ENCODE peak calls at places on chromosome 1, in eight cellular contexts. Q is CD4-positive, alpha-beta T cell; U is NCI-H460; J is HS-5; T is myocyte; W is effector memory CD8-positive, alpha-beta T cell; M is psoas muscle; K is C1 segment of cervical spinal cord. C is an unnamed sample.

GRCh38 chr1:174726167-174726879 is 273.4 kb upstream of the CACYBP start:
- DNase-seq in T (peak; percentile 33), U (peak; percentile 26), M (no peak), W (no peak), K (no peak), Q (no peak), J (no peak), C (no peak)

GRCh38 chr1:160204526-160205241 is 500 bp upstream of the PEA15 start:
- DNase-seq in Q (no peak), J (no peak), U (no peak), T (no peak), K (peak; percentile 29), M (no peak), W (peak; percentile 5), C (no peak)

GRCh38 chr1:207428783-207429182 is 25.3 kb upstream of the CR2 start:
- DNase-seq in M (no peak), W (no peak), U (no peak), Q (no peak), T (no peak), J (no peak), K (no peak), C (no peak)

GRCh38 chr1:50603274-50604271 is 180.3 kb upstream of the DMRTA2 start:
- DNase-seq in W (no peak), J (peak; percentile 31), M (no peak), T (peak; percentile 48), Q (no peak), K (no peak), U (no peak), C (no peak)

GRCh38 chr1:197913495-197914276 is 3.5 kb upstream of the LHX9 start:
- DNase-seq in J (no peak), M (no peak), T (no peak), U (no peak), K (no peak), W (no peak), Q (no peak), C (no peak)

GRCh38 chr1:205183676-205184335 is 27.7 kb downstream of the DSTYK start:
- DNase-seq in T (peak; percentile 52), Q (no peak), M (no peak), U (no peak), K (no peak), W (no peak), J (no peak), C (no peak)

GRCh38 chr1:43454270-43455011 is 710 bp upstream of the HYI start:
- DNase-seq in K (peak; percentile 51), Q (no peak), W (peak; percentile 36), U (peak; percentile 37), M (peak; percentile 76), T (peak; percentile 69), J (peak; percentile 74), C (peak; percentile 56)

GRCh38 chr1:221680085-221680484 is 61.8 kb downstream of the DUSP10 start:
- DNase-seq in K (no peak), U (no peak), M (no peak), W (no peak), J (no peak), Q (no peak), T (no peak), C (no peak)

GRCh38 chr1:193338194-193338593 is 151.8 kb upstream of the B3GALT2 start:
- DNase-seq in T (no peak), Q (no peak), M (no peak), K (no peak), J (no peak), U (no peak), W (no peak), C (no peak)

GRCh38 chr1:1956101-1956500 is 37.0 kb upstream of the TMEM52 start:
- DNase-seq in Q (no peak), W (no peak), M (no peak), T (no peak), K (no peak), U (no peak), J (no peak), C (no peak)

GRCh38 chr1:154657547-154657946 is 49.6 kb upstream of the ADAR start:
- DNase-seq in W (no peak), K (no peak), Q (no peak), U (no peak), J (no peak), T (no peak), M (no peak), C (no peak)

GRCh38 chr1:221718391-221719277 is 23.3 kb downstream of the DUSP10 start:
- DNase-seq in M (no peak), W (no peak), J (no peak), K (no peak), Q (no peak), U (no peak), T (peak; percentile 60), C (no peak)

GRCh38 chr1:2560299-2561073 is 4.3 kb downstream of the TNFRSF14 start:
- DNase-seq in J (no peak), M (no peak), T (no peak), W (no peak), Q (no peak), K (no peak), U (no peak), C (no peak)

GRCh38 chr1:209621329-209621728 is 30.9 kb downstream of the LAMB3 start:
- DNase-seq in Q (no peak), J (no peak), U (no peak), K (no peak), T (no peak), W (no peak), M (no peak), C (no peak)

GRCh38 chr1:145858238-145858936 is 494 bp downstream of the PIAS3 start:
- DNase-seq in U (no peak), J (no peak), K (peak; percentile 71), Q (no peak), W (peak; percentile 30), T (peak; percentile 44), M (no peak), C (no peak)

GRCh38 chr1:116855220-116855619 is 54.5 kb upstream of the PTGFRN start:
- DNase-seq in T (peak; percentile 62), K (peak; percentile 28), Q (no peak), W (no peak), U (no peak), J (no peak), M (peak; percentile 64), C (peak; percentile 30)

GRCh38 chr1:173669491-173669941 is at the start of gene ANKRD45:
- DNase-seq in M (no peak), T (peak; percentile 29), Q (no peak), U (peak; percentile 13), W (no peak), K (peak; percentile 15), J (no peak), C (peak; percentile 33)

GRCh38 chr1:212699104-212699838 is 369 bp downstream of the BATF3 start:
- DNase-seq in U (peak; percentile 43), M (peak; percentile 61), W (peak; percentile 26), Q (peak; percentile 51), T (peak; percentile 41), J (no peak), K (peak; percentile 39), C (peak; percentile 37)

GRCh38 chr1:23966973-23967493 is 7.4 kb downstream of the PNRC2 start:
- DNase-seq in Q (no peak), J (no peak), K (no peak), U (no peak), T (no peak), W (no peak), M (no peak), C (no peak)

GRCh38 chr1:169042377-169042776 is 64.1 kb upstream of the ATP1B1 start:
- DNase-seq in U (no peak), M (no peak), K (no peak), Q (no peak), W (no peak), J (no peak), T (no peak), C (no peak)

GRCh38 chr1:225879521-225880209 is 2.5 kb downstream of the TMEM63A start:
- DNase-seq in J (no peak), U (no peak), Q (no peak), W (no peak), K (peak; percentile 71), M (no peak), T (no peak), C (no peak)

GRCh38 chr1:171422489-171422888 is 62.8 kb upstream of the PRRC2C start:
- DNase-seq in T (no peak), J (peak; percentile 53), U (no peak), M (no peak), K (no peak), Q (no peak), W (no peak), C (no peak)

GRCh38 chr1:51960262-51960661 is 30.2 kb downstream of the RAB3B start:
- DNase-seq in T (no peak), Q (no peak), W (no peak), M (no peak), K (no peak), J (no peak), U (peak; percentile 95), C (no peak)

GRCh38 chr1:203871114-203871875 is 9.9 kb downstream of the SNRPE start:
- DNase-seq in U (peak; percentile 68), K (peak; percentile 16), T (peak; percentile 69), J (peak; percentile 41), W (peak; percentile 16), Q (no peak), M (no peak), C (no peak)

GRCh38 chr1:165439287-165439686 is 5.6 kb downstream of the RXRG start:
- DNase-seq in T (no peak), W (no peak), U (no peak), Q (no peak), M (no peak), K (no peak), J (no peak), C (no peak)

GRCh38 chr1:47676311-47677054 is 238.6 kb downstream of the FOXD2 start:
- DNase-seq in K (no peak), M (no peak), T (no peak), W (no peak), J (no peak), Q (no peak), U (no peak), C (no peak)

GRCh38 chr1:94335950-94336349 is 82.2 kb upstream of the ABCD3 start:
- DNase-seq in U (peak; percentile 84), J (peak; percentile 86), W (no peak), T (peak; percentile 90), K (peak; percentile 7), Q (no peak), M (peak; percentile 61), C (peak; percentile 86)

GRCh38 chr1:47519971-47520370 is 82.1 kb downstream of the FOXD2 start:
- DNase-seq in T (no peak), U (no peak), J (no peak), M (no peak), W (no peak), K (no peak), Q (no peak), C (no peak)

GRCh38 chr1:3909615-3910014 is 9.5 kb upstream of the C1orf174 start:
- DNase-seq in K (no peak), M (no peak), Q (no peak), W (no peak), T (no peak), U (no peak), J (no peak), C (no peak)

GRCh38 chr1:55876276-55877060 is 661.3 kb upstream of the USP24 start:
- DNase-seq in W (no peak), K (no peak), T (peak; percentile 32), Q (no peak), M (peak; percentile 67), U (no peak), J (no peak), C (peak; percentile 20)

GRCh38 chr1:22255341-22256212 is 112.7 kb upstream of the WNT4 start:
- DNase-seq in K (no peak), U (no peak), W (no peak), T (no peak), J (no peak), M (no peak), Q (no peak), C (no peak)

GRCh38 chr1:185350027-185350442 is 33.0 kb upstream of the IVNS1ABP start:
- DNase-seq in M (no peak), J (no peak), T (no peak), Q (no peak), U (no peak), K (no peak), W (no peak), C (no peak)

GRCh38 chr1:162301696-162302095 is 75.0 kb downstream of the SPATA46 start:
- DNase-seq in Q (no peak), T (no peak), W (no peak), J (no peak), K (no peak), M (no peak), U (no peak), C (no peak)

GRCh38 chr1:220511183-220511582 is 16.8 kb upstream of the MARK1 start:
- DNase-seq in W (no peak), J (no peak), U (peak; percentile 20), K (no peak), Q (no peak), T (no peak), M (no peak), C (no peak)

C was measured in heart right ventricle.